ENCODE peak calls at places on chromosomes 13 and 19, in seven cellular contexts. Y is MM.1S; Z is AG09309; L is HL-60; F is CD8-positive, alpha-beta T cell; G is body of pancreas; U is neural progenitor cell. O is an unnamed sample.

GRCh38 chr13:30108913-30109237 is 198.5 kb downstream of the KATNAL1 start:
- DNase-seq in Y (no peak), U (no peak), Z (no peak), F (no peak), G (peak; percentile 89), L (no peak), O (peak; percentile 79)

GRCh38 chr13:53068841-53069520 is 40.4 kb downstream of the OLFM4 start:
- DNase-seq in Z (no peak), Y (no peak), F (no peak), G (no peak), U (peak; percentile 50), L (no peak), O (no peak)

GRCh38 chr13:105343134-105343806 is 1192.2 kb downstream of the EFNB2 start:
- DNase-seq in L (no peak), F (no peak), U (no peak), G (no peak), Z (no peak), Y (no peak), O (no peak)

GRCh38 chr13:97134364-97135095 is 87.6 kb upstream of the MBNL2 start:
- DNase-seq in L (no peak), U (no peak), Y (no peak), F (no peak), Z (no peak), G (no peak), O (no peak)

GRCh38 chr19:11240008-11240444 is 607 bp downstream of the ANGPTL8 start:
- DNase-seq in F (no peak), Y (no peak), U (no peak), L (no peak), G (no peak), Z (no peak), O (no peak)

GRCh38 chr19:49473868-49474544 is at the start of gene FLT3LG:
- DNase-seq in G (peak; percentile 67), L (peak; percentile 63), Y (peak; percentile 92), F (peak; percentile 91), Z (peak; percentile 34), U (peak; percentile 69), O (peak; percentile 95)

GRCh38 chr19:3276341-3276799 is 51.9 kb downstream of the CELF5 start:
- DNase-seq in Y (no peak), U (peak; percentile 90), L (no peak), F (peak; percentile 52), Z (no peak), G (peak; percentile 23), O (no peak)

GRCh38 chr13:102609696-102610095 is 12.9 kb downstream of the TPP2 start:
- DNase-seq in U (no peak), L (no peak), G (no peak), Z (no peak), Y (no peak), F (no peak), O (no peak)

GRCh38 chr13:112897603-112897955 is 71.4 kb upstream of the MCF2L start:
- DNase-seq in Z (no peak), L (no peak), U (no peak), G (peak; percentile 9), Y (no peak), F (no peak), O (no peak)

GRCh38 chr19:40216777-40217026 is 1.5 kb downstream of the TTC9B start:
- DNase-seq in F (no peak), G (no peak), Z (no peak), Y (no peak), L (no peak), U (no peak), O (no peak)

GRCh38 chr19:28940751-28941500 is 272.0 kb downstream of the UQCRFS1 start:
- DNase-seq in F (no peak), L (no peak), Z (peak; percentile 66), Y (no peak), U (no peak), G (no peak), O (no peak)

GRCh38 chr19:38736413-38737280 is 7.6 kb downstream of the CAPN12 start:
- DNase-seq in U (peak; percentile 84), G (peak; percentile 87), F (peak; percentile 68), L (no peak), Z (no peak), Y (no peak), O (no peak)

GRCh38 chr13:43757266-43757665 is 29.5 kb downstream of the ENOX1 start:
- DNase-seq in Y (peak; percentile 6), F (no peak), G (no peak), Z (no peak), U (no peak), L (no peak), O (no peak)

GRCh38 chr13:29595380-29596063 is at the start of gene SLC7A1:
- DNase-seq in G (peak; percentile 81), L (peak; percentile 88), U (peak; percentile 96), Y (peak; percentile 83), Z (peak; percentile 28), F (peak; percentile 81), O (peak; percentile 94)

GRCh38 chr13:94524407-94524806 is 44.9 kb upstream of the DCT start:
- DNase-seq in Z (no peak), L (no peak), F (no peak), G (no peak), Y (no peak), U (no peak), O (no peak)
- TF ChIP-seq CTCF in Z (no peak), L (no peak), F (no peak), G (no peak), Y (no peak), U (no peak), O (no peak)

GRCh38 chr13:71865858-71866172 is 1.2 kb downstream of the DACH1 start:
- DNase-seq in Z (no peak), L (peak; percentile 44), F (no peak), U (peak; percentile 35), Y (no peak), G (no peak), O (no peak)
- H3K4me3 ChIP-seq in Z (no peak overlapping the region), L (peak overlapping the region; percentile 87), F (peak overlapping the region; percentile 35), U (peak overlapping the region; percentile 96), Y (peak overlapping the region; percentile 43), G (peak overlapping the region; percentile 76), O (peak overlapping the region; percentile 35)

GRCh38 chr19:35142531-35143230 is 374 bp upstream of the FXYD7 start:
- DNase-seq in F (peak; percentile 87), Y (peak; percentile 47), G (peak; percentile 87), U (peak; percentile 84), L (peak; percentile 49), Z (no peak), O (no peak)
- TF ChIP-seq CTCF in F (peak; percentile 58), Y (peak; percentile 33), G (no peak), U (peak; percentile 76), L (peak; percentile 12), Z (peak; percentile 51), O (no peak)

DNA sequence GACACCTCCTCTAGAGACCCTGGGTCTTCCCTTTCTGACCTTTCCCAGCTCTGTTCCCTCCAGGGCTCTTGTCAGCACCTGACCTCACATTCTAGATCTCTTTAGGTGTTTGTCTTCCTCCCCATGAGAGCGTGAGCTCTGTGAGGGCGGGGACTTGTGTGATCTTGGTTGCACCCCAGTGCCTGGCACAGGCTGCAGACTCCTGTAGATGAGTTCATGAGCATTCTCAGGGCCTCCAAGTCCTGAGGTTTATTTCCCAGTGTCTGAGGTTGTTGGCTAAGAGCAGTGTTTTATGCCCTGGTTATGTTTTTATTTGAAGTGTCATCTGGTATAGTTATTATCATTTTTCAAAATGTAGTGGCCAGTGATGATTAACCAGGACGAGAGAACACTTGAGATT is 596 bp downstream of the CEACAM4 start:
- DNase-seq in L (no peak), F (no peak), Y (no peak), G (no peak), U (no peak), Z (no peak), O (peak; percentile 4)
- H3K4me3 ChIP-seq in L (peak overlapping the region; percentile 55), F (no peak overlapping the region), Y (no peak overlapping the region), G (no peak overlapping the region), U (no peak overlapping the region), Z (no peak overlapping the region), O (no peak overlapping the region)

DNA sequence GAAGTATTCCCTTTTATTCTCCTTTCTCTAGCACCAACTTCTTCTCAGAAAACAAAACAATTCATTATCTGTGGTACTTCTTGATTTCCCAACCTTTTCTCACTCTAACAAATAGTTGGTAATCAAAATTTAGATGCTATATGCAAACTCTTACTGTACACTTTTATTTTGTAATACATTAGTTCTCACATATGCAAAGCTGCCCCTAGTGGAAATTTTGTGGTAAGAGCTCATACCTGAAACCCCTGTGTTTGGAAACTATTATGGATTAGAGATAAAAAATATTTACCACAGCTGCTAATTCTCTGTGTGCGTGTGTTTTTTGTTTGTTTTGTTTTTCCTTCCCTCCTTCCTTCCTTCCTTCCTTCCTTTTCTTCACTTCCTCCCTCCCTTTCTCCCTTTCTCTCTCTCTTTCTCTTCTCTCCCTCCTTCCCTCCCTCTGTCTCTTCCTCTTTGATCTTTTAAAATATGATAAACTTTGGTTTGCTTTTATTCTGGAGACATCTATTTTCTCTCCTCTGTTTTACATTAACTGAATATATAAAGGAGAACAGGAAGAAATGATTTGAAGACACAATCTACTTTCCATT is 537.4 kb downstream of the SLITRK6 start:
- DNase-seq in L (no peak), F (no peak), Z (no peak), U (no peak), G (no peak), Y (peak; percentile 44), O (no peak)
- TF ChIP-seq CTCF in L (peak; percentile 7), F (peak; percentile 17), Z (peak; percentile 33), U (peak; percentile 57), G (no peak), Y (peak; percentile 50), O (no peak)

GRCh38 chr13:27920677-27921420 is 1.0 kb downstream of the PDX1 start:
- DNase-seq in Z (no peak), F (no peak), G (peak; percentile 27), Y (no peak), L (peak; percentile 16), U (peak; percentile 60), O (no peak)
- H3K4me3 ChIP-seq in Z (peak overlapping the region; percentile 34), F (peak overlapping the region; percentile 26), G (peak overlapping the region; percentile 52), Y (no peak overlapping the region), L (peak overlapping the region; percentile 43), U (peak overlapping the region; percentile 37), O (peak overlapping the region; percentile 13)

O was measured in lower leg skin.